ENCODE peak calls at places on chromosomes 13 and 19, in seven cellular contexts. B is neural progenitor cell, N is kidney, Q is cardiac muscle cell, R is HCT116, S is esophagus squamous epithelium, I is fibroblast of lung. P is an unnamed sample.

GRCh38 chr13:36804588-36804987 is 14.4 kb upstream of the RFXAP start:
- DNase-seq in I (no peak), N (no peak), Q (no peak), S (no peak), R (no peak), B (no peak), P (no peak)

GRCh38 chr13:30353601-30354000 is 46.2 kb upstream of the KATNAL1 start:
- DNase-seq in R (no peak), S (no peak), N (no peak), I (no peak), Q (no peak), B (no peak), P (no peak)

GRCh38 chr13:72384879-72385278 is 342.6 kb downstream of the MZT1 start:
- DNase-seq in S (no peak), Q (peak; percentile 64), B (no peak), I (peak; percentile 60), N (no peak), R (no peak), P (no peak)

GRCh38 chr13:87884874-87885273 is 213.7 kb downstream of the SLITRK5 start:
- DNase-seq in R (no peak), Q (peak; percentile 24), S (no peak), B (peak; percentile 43), I (peak; percentile 79), N (no peak), P (peak; percentile 59)

GRCh38 chr19:40596608-40597328 is 4.4 kb upstream of the LTBP4 start:
- DNase-seq in R (peak; percentile 67), Q (peak; percentile 62), S (no peak), I (peak; percentile 54), B (peak; percentile 84), N (peak; percentile 85), P (peak; percentile 56)

GRCh38 chr13:78618411-78618810 is 15.1 kb upstream of the POU4F1 start:
- DNase-seq in R (no peak), N (no peak), S (no peak), B (no peak), Q (no peak), I (no peak), P (no peak)

GRCh38 chr19:1151037-1151716 is 22.9 kb downstream of the SBNO2 start:
- DNase-seq in N (no peak), Q (no peak), R (no peak), I (no peak), S (no peak), B (no peak), P (no peak)

GRCh38 chr19:35657904-35658700 is 8.2 kb upstream of the UPK1A start:
- DNase-seq in R (no peak), N (no peak), S (no peak), B (no peak), I (no peak), Q (no peak), P (no peak)

GRCh38 chr19:40239415-40240226 is 13.1 kb upstream of the CCNP start:
- DNase-seq in R (no peak), S (no peak), N (no peak), Q (no peak), B (no peak), I (no peak), P (no peak)

GRCh38 chr19:40803857-40804782 is 5.1 kb downstream of the EGLN2 start:
- DNase-seq in I (no peak), B (no peak), R (no peak), Q (no peak), S (peak; percentile 55), N (peak; percentile 81), P (no peak)

GRCh38 chr13:76723551-76724232 is 162.5 kb downstream of the KCTD12 start:
- DNase-seq in Q (peak; percentile 82), N (no peak), I (peak; percentile 58), S (no peak), R (no peak), B (peak; percentile 26), P (no peak)

GRCh38 chr19:46299695-46300094 is 2.9 kb downstream of the HIF3A start:
- DNase-seq in N (no peak), I (no peak), Q (peak; percentile 38), R (no peak), S (no peak), B (no peak), P (no peak)

GRCh38 chr13:111791131-111791530 is 275.8 kb upstream of the SOX1 start:
- DNase-seq in N (peak; percentile 20), Q (no peak), R (no peak), B (no peak), I (no peak), S (no peak), P (no peak)

GRCh38 chr19:13054605-13055212 is 47.9 kb downstream of the LYL1 start:
- DNase-seq in R (no peak), Q (no peak), S (no peak), B (no peak), N (no peak), I (no peak), P (no peak)

GRCh38 chr13:37540228-37540627 is 58.3 kb downstream of the POSTN start:
- DNase-seq in S (no peak), N (no peak), Q (peak; percentile 41), B (no peak), R (no peak), I (peak; percentile 72), P (no peak)

GRCh38 chr13:106617561-106617960 is 49.6 kb upstream of the ARGLU1 start:
- DNase-seq in Q (peak; percentile 53), B (peak; percentile 61), N (no peak), R (no peak), S (no peak), I (no peak), P (no peak)

GRCh38 chr13:33554919-33555791 is 262.8 kb upstream of the RFC3 start:
- DNase-seq in Q (peak; percentile 20), N (no peak), I (peak; percentile 24), B (peak; percentile 14), R (no peak), S (no peak), P (no peak)

GRCh38 chr13:75596657-75597182 is 39.4 kb upstream of the LMO7 start:
- DNase-seq in N (no peak), S (no peak), R (no peak), I (no peak), B (no peak), Q (no peak), P (no peak)

GRCh38 chr19:17938092-17938845 is 5.5 kb downstream of the CCDC124 start:
- DNase-seq in B (peak; percentile 79), I (peak; percentile 81), R (peak; percentile 59), N (peak; percentile 85), S (no peak), Q (peak; percentile 83), P (peak; percentile 84)

GRCh38 chr19:7908742-7909461 is 5.2 kb downstream of the MAP2K7 start:
- DNase-seq in R (no peak), N (peak; percentile 76), B (no peak), Q (no peak), I (no peak), S (no peak), P (no peak)

GRCh38 chr19:56270676-56271075 is 1.9 kb upstream of the EDDM13 start:
- DNase-seq in Q (no peak), S (no peak), R (no peak), N (no peak), I (no peak), B (no peak), P (no peak)

GRCh38 chr19:55690769-55691545 is 15.9 kb downstream of the EPN1 start:
- DNase-seq in R (no peak), N (peak; percentile 69), Q (no peak), B (no peak), I (no peak), S (no peak), P (no peak)

GRCh38 chr19:18453269-18454024 is 15.5 kb upstream of the ISYNA1 start:
- DNase-seq in B (no peak), R (no peak), Q (no peak), N (no peak), S (no peak), I (peak; percentile 43), P (no peak)

GRCh38 chr19:15161028-15161984 is 39.5 kb downstream of the NOTCH3 start:
- DNase-seq in Q (no peak), R (peak; percentile 35), I (no peak), B (no peak), S (no peak), N (no peak), P (peak; percentile 72)

GRCh38 chr19:16836906-16837362 is 7.7 kb downstream of the SIN3B start:
- DNase-seq in S (no peak), N (no peak), B (no peak), R (no peak), Q (no peak), I (no peak), P (no peak)

GRCh38 chr13:27966641-27967202 is 2.4 kb downstream of the CDX2 start:
- DNase-seq in Q (no peak), R (no peak), I (no peak), N (peak; percentile 66), S (no peak), B (peak; percentile 51), P (no peak)
- H3K4me3 ChIP-seq in Q (no peak overlapping the region), R (no peak overlapping the region), I (no peak overlapping the region), N (no peak overlapping the region), S (no peak overlapping the region), B (no peak overlapping the region), P (no peak overlapping the region)

GRCh38 chr13:114077121-114077937 is 55.1 kb downstream of the RASA3 start:
- DNase-seq in Q (no peak), R (no peak), B (no peak), I (no peak), S (no peak), N (peak; percentile 47), P (no peak)

GRCh38 chr13:114079601-114080536 is 52.6 kb downstream of the RASA3 start:
- DNase-seq in I (no peak), B (no peak), N (peak; percentile 73), Q (no peak), S (no peak), R (no peak), P (no peak)

GRCh38 chr13:114076329-114076761 is 56.1 kb downstream of the RASA3 start:
- DNase-seq in I (no peak), B (no peak), R (no peak), N (peak; percentile 66), S (no peak), Q (no peak), P (no peak)

GRCh38 chr13:114078501-114079451 is 53.6 kb downstream of the RASA3 start:
- DNase-seq in N (peak; percentile 74), Q (peak; percentile 74), I (peak; percentile 64), S (no peak), B (no peak), R (no peak), P (no peak)

GRCh38 chr13:114077938-114078335 is 54.5 kb downstream of the RASA3 start:
- DNase-seq in B (peak; percentile 85), R (no peak), S (no peak), Q (peak; percentile 74), I (peak; percentile 48), N (peak; percentile 49), P (peak; percentile 90)
- H3K4me1 ChIP-seq in B (peaks cover 30% of the 10 kb centered on the region), R (peaks cover 13% of the 10 kb centered on the region), S (peaks cover 14% of the 10 kb centered on the region), Q (no peaks in the 10 kb centered on the region), I (peaks cover 9% of the 10 kb centered on the region), N (no peaks in the 10 kb centered on the region), P (peaks cover 10% of the 10 kb centered on the region)

GRCh38 chr13:81636120-81636519 is 1295.2 kb upstream of the SPRY2 start:
- DNase-seq in S (no peak), B (no peak), R (no peak), N (no peak), I (no peak), Q (no peak), P (no peak)

GRCh38 chr13:81639984-81640582 is 1299.2 kb upstream of the SPRY2 start:
- DNase-seq in R (peak; percentile 0), Q (no peak), N (no peak), I (no peak), S (no peak), B (peak; percentile 7), P (peak; percentile 29)
- TF ChIP-seq CTCF in R (peak; percentile 17), Q (no peak), N (peak; percentile 49), I (no peak), S (peak; percentile 38), B (peak; percentile 65), P (peak; percentile 81)

GRCh38 chr19:42048992-42049391 is 21.0 kb downstream of the GRIK5 start:
- DNase-seq in N (no peak), S (no peak), I (no peak), R (no peak), Q (no peak), B (no peak), P (no peak)
- H3K4me3 ChIP-seq in N (no peak overlapping the region), S (no peak overlapping the region), I (no peak overlapping the region), R (no peak overlapping the region), Q (no peak overlapping the region), B (no peak overlapping the region), P (no peak overlapping the region)

P was measured in BE2C.